ENCODE peak calls at places on chromosome 20, in eight cellular contexts. J is fibroblast of mammary gland, O is AG04450, I is HFFc6, Q is GM23338, G is activated B cell treated with CpG ODN at 0.5 μM for 24 hours, N is AG10803, S is heart right ventricle. Y is an unnamed sample.

GRCh38 chr20:57660510-57661199 is 40.4 kb upstream of the ZBP1 start:
- DNase-seq in J (no peak), O (no peak), I (no peak), Q (no peak), G (no peak), N (no peak), S (no peak), Y (no peak)

GRCh38 chr20:34891166-34892062 is 15.0 kb downstream of the ACSS2 start:
- DNase-seq in J (peak), O (no peak), I (peak), Q (no peak), G (no peak), N (peak), S (no peak), Y (no peak)

GRCh38 chr20:20824924-20825584 is 112.6 kb upstream of the RALGAPA2 start:
- DNase-seq in J (peak), O (no peak), I (no peak), Q (peak), G (peak), N (peak), S (peak), Y (peak)

GRCh38 chr20:50551288-50551687 is 41.1 kb downstream of the PTPN1 start:
- DNase-seq in J (no peak), O (no peak), I (no peak), Q (no peak), G (no peak), N (no peak), S (no peak), Y (no peak)

GRCh38 chr20:6048391-6048790 is 5.5 kb downstream of the LRRN4 start:
- DNase-seq in J (no peak), O (no peak), I (no peak), Q (no peak), G (no peak), N (no peak), S (no peak), Y (no peak)

GRCh38 chr20:24580006-24580405 is 110.6 kb downstream of the SYNDIG1 start:
- DNase-seq in J (peak), O (no peak), I (no peak), Q (no peak), G (no peak), N (peak), S (no peak), Y (no peak)

GRCh38 chr20:54407446-54407845 is 67.9 kb upstream of the DOK5 start:
- DNase-seq in J (no peak), O (no peak), I (no peak), Q (no peak), G (no peak), N (no peak), S (no peak), Y (no peak)

GRCh38 chr20:17650301-17650761 is 31.7 kb downstream of the RRBP1 start:
- DNase-seq in J (no peak), O (no peak), I (no peak), Q (no peak), G (no peak), N (no peak), S (no peak), Y (no peak)

GRCh38 chr20:44560229-44560628 is 22.1 kb upstream of the PKIG start:
- DNase-seq in J (no peak), O (no peak), I (no peak), Q (no peak), G (no peak), N (no peak), S (no peak), Y (no peak)

GRCh38 chr20:25544316-25544715 is 41.0 kb downstream of the NINL start:
- DNase-seq in J (no peak), O (no peak), I (no peak), Q (no peak), G (no peak), N (peak), S (no peak), Y (no peak)

GRCh38 chr20:5918856-5919633 is 31.3 kb downstream of the TRMT6 start:
- DNase-seq in J (peak), O (no peak), I (peak), Q (no peak), G (no peak), N (peak), S (no peak), Y (no peak)

GRCh38 chr20:57167971-57168693 is 98.3 kb downstream of the BMP7 start:
- DNase-seq in J (no peak), O (no peak), I (no peak), Q (no peak), G (no peak), N (no peak), S (peak), Y (no peak)

GRCh38 chr20:61435184-61435822 is 183.2 kb downstream of the CDH4 start:
- DNase-seq in J (no peak), O (no peak), I (no peak), Q (no peak), G (no peak), N (no peak), S (no peak), Y (no peak)

GRCh38 chr20:56447227-56447626 is 21.2 kb upstream of the RTF2 start:
- DNase-seq in J (no peak), O (no peak), I (no peak), Q (peak), G (no peak), N (no peak), S (no peak), Y (no peak)

GRCh38 chr20:37734228-37734980 is 40.6 kb downstream of the CTNNBL1 start:
- DNase-seq in J (peak), O (no peak), I (no peak), Q (no peak), G (no peak), N (peak), S (no peak), Y (no peak)

GRCh38 chr20:9467995-9468394 is 46.4 kb upstream of the LAMP5 start:
- DNase-seq in J (no peak), O (no peak), I (no peak), Q (peak), G (no peak), N (no peak), S (no peak), Y (no peak)

GRCh38 chr20:37142708-37143107 is 36.4 kb upstream of the RPN2 start:
- DNase-seq in J (no peak), O (no peak), I (peak), Q (no peak), G (no peak), N (peak), S (no peak), Y (no peak)

GRCh38 chr20:49479785-49480184 is 2.7 kb downstream of the KCNB1 start:
- DNase-seq in J (no peak), O (no peak), I (no peak), Q (no peak), G (no peak), N (no peak), S (no peak), Y (peak)

GRCh38 chr20:38723982-38724602 is at the start of gene SLC32A1:
- DNase-seq in J (no peak), O (no peak), I (no peak), Q (peak), G (peak), N (no peak), S (no peak), Y (peak)

GRCh38 chr20:46012926-46013825 is 4.5 kb downstream of the MMP9 start:
- DNase-seq in J (no peak), O (no peak), I (no peak), Q (no peak), G (no peak), N (no peak), S (no peak), Y (no peak)

GRCh38 chr20:46010491-46011405 is 2.0 kb downstream of the MMP9 start:
- DNase-seq in J (no peak), O (no peak), I (no peak), Q (no peak), G (no peak), N (no peak), S (no peak), Y (no peak)

GRCh38 chr20:46013826-46014516 is 5.3 kb downstream of the MMP9 start:
- DNase-seq in J (peak), O (no peak), I (no peak), Q (peak), G (peak), N (peak), S (peak), Y (peak)

GRCh38 chr20:46009847-46010246 is 1.1 kb downstream of the MMP9 start:
- DNase-seq in J (no peak), O (no peak), I (no peak), Q (no peak), G (no peak), N (no peak), S (no peak), Y (no peak)

DNA sequence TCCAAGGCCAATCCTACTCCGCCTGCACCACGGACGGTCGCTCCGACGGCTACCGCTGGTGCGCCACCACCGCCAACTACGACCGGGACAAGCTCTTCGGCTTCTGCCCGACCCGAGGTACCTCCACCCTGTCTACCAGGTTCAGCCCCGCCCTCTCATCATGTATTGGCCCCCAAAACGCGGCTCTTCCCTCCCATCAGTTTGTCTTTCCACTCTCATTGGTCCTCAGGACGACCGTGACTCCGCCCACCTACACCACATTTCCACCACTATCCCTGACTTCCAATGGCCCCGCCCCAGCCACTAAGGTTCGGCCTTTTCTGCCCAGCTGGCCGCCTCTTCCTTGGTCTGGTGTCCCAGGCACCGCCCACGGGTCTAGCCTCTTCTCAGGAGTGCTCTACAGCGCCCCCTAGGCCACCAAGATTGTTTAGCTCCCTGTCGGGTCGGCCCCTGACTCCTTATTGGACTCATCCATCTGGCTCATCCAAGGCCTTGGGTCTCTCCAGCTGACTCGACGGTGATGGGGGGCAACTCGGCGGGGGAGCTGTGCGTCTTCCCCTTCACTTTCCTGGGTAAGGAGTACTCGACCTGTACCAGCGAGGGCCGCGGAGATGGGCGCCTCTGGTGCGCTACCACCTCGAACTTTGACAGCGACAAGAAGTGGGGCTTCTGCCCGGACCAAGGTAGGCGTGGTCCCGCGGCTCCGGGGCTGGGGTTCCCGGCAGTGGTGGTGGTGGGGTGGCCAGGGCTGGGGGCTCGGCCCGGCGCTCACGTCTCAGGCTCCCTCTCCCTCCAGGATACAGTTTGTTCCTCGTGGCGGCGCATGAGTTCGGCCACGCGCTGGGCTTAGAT is 3.1 kb downstream of the MMP9 start:
- DNase-seq in J (peak), O (no peak), I (peak), Q (peak), G (no peak), N (peak), S (peak), Y (no peak)
- TF ChIP-seq CTCF in J (peak), O (peak), I (peak), Q (peak), G (no peak), N (peak), S (peak), Y (peak)

DNA sequence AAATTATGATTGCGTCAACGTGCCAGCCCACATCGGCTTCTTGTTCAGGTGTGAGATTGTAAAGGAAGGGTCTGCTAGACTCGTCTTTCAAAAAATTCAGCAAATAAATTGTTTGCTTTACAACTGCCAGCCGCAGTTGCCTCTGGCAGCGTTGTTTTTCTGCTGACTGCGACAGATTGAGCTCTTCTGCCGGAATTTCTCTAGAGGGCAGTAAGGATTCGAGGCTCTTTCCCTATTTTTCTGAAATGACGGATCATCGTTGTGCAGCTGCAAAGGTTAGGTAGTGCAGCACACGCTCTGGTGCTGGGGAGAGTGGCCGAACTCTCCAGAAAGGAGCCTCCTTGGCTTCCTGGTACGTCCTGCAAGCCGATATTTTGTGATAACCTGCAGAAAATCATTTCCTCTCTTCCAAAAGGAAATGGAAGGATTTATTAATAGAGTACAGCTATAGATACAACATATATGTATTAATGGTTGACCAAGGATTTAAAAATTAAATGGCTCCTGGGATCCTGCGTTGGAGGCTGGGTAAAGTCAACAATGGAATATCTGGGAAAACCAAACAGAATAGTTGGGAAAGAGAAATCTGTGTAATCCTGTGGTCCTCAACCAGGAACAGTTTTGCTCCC is 121.9 kb upstream of the ZFP64 start:
- DNase-seq in J (peak), O (no peak), I (peak), Q (peak), G (no peak), N (peak), S (no peak), Y (no peak)
- TF ChIP-seq CTCF in J (peak), O (peak), I (peak), Q (peak), G (no peak), N (peak), S (no peak), Y (peak)

GRCh38 chr20:42181064-42181463 is 562.9 kb upstream of the CHD6 start:
- DNase-seq in J (no peak), O (no peak), I (no peak), Q (no peak), G (no peak), N (no peak), S (no peak), Y (no peak)
- TF ChIP-seq CTCF in J (no peak), O (no peak), I (no peak), Q (no peak), G (no peak), N (no peak), S (no peak), Y (no peak)

GRCh38 chr20:2133318-2134183 is 31.9 kb downstream of the STK35 start:
- DNase-seq in J (peak), O (no peak), I (peak), Q (no peak), G (no peak), N (peak), S (no peak), Y (no peak)
- TF ChIP-seq CTCF in J (no peak), O (no peak), I (no peak), Q (no peak), G (no peak), N (no peak), S (no peak), Y (no peak)

Y was measured in D721Med.